ENCODE peak calls at places on chromosomes 1 and 21, in seven cellular contexts. D, Y, Q, X, R, E and K are unnamed samples.

GRCh38 chr1:1806890-1807289 is 28.6 kb upstream of the NADK start:
- DNase-seq in D (no peak), Y (no peak), Q (no peak), X (no peak), R (no peak), E (no peak), K (no peak)

GRCh38 chr21:16302851-16303282 is 573.1 kb downstream of the USP25 start:
- DNase-seq in D (peak; percentile 30), Y (no peak), Q (no peak), X (peak; percentile 22), R (no peak), E (peak; percentile 74), K (peak; percentile 61)

GRCh38 chr1:57089221-57089620 is 123.4 kb upstream of the C8B start:
- DNase-seq in D (no peak), Y (no peak), Q (no peak), X (no peak), R (no peak), E (no peak), K (no peak)

GRCh38 chr1:6131561-6131960 is 48.6 kb downstream of the CHD5 start:
- DNase-seq in D (no peak), Y (no peak), Q (no peak), X (no peak), R (no peak), E (no peak), K (no peak)

GRCh38 chr21:27681841-27682240 is 715.0 kb upstream of the ADAMTS5 start:
- DNase-seq in D (no peak), Y (no peak), Q (no peak), X (no peak), R (no peak), E (no peak), K (no peak)

GRCh38 chr1:157137051-157137772 is 983 bp downstream of the ETV3 start:
- DNase-seq in D (peak; percentile 49), Y (peak; percentile 25), Q (peak; percentile 46), X (no peak), R (no peak), E (no peak), K (peak; percentile 39)

GRCh38 chr1:111596499-111596898 is 23.1 kb upstream of the RAP1A start:
- DNase-seq in D (no peak), Y (peak; percentile 59), Q (no peak), X (no peak), R (no peak), E (no peak), K (no peak)

GRCh38 chr1:19768321-19769210 is 31.1 kb downstream of the TMCO4 start:
- DNase-seq in D (no peak), Y (no peak), Q (peak; percentile 34), X (no peak), R (no peak), E (no peak), K (no peak)

GRCh38 chr1:92201973-92202372 is 15.7 kb upstream of the C1orf146 start:
- DNase-seq in D (no peak), Y (peak; percentile 1), Q (no peak), X (no peak), R (no peak), E (no peak), K (no peak)

GRCh38 chr1:182185822-182186756 is 124.6 kb upstream of the ZNF648 start:
- DNase-seq in D (no peak), Y (no peak), Q (peak; percentile 29), X (peak; percentile 81), R (peak; percentile 20), E (no peak), K (no peak)

GRCh38 chr1:207981976-207982375 is 71.1 kb upstream of the CD34 start:
- DNase-seq in D (peak; percentile 37), Y (no peak), Q (peak; percentile 68), X (no peak), R (no peak), E (no peak), K (no peak)

GRCh38 chr1:212231372-212231771 is 53.8 kb upstream of the PPP2R5A start:
- DNase-seq in D (no peak), Y (no peak), Q (no peak), X (peak; percentile 15), R (no peak), E (no peak), K (no peak)

GRCh38 chr1:155967410-155968400 is 10.6 kb downstream of the ARHGEF2 start:
- DNase-seq in D (no peak), Y (peak; percentile 59), Q (no peak), X (no peak), R (no peak), E (no peak), K (no peak)

GRCh38 chr1:48645883-48646282 is 130.8 kb downstream of the BEND5 start:
- DNase-seq in D (peak; percentile 9), Y (no peak), Q (no peak), X (no peak), R (no peak), E (no peak), K (no peak)

GRCh38 chr1:235327559-235328270 is at the start of gene ARID4B:
- DNase-seq in D (no peak), Y (no peak), Q (peak; percentile 52), X (no peak), R (no peak), E (no peak), K (no peak)

GRCh38 chr1:228280106-228280901 is 72.5 kb downstream of the OBSCN start:
- DNase-seq in D (no peak), Y (no peak), Q (no peak), X (no peak), R (no peak), E (no peak), K (no peak)

GRCh38 chr1:203320546-203321272 is 15.4 kb downstream of the BTG2 start:
- DNase-seq in D (no peak), Y (peak; percentile 88), Q (peak; percentile 56), X (peak; percentile 12), R (no peak), E (no peak), K (no peak)

GRCh38 chr1:18279713-18280074 is 172.1 kb downstream of the IGSF21 start:
- DNase-seq in D (no peak), Y (no peak), Q (no peak), X (no peak), R (no peak), E (no peak), K (no peak)

GRCh38 chr1:8355439-8356255 is 37.7 kb downstream of the SLC45A1 start:
- DNase-seq in D (no peak), Y (no peak), Q (no peak), X (no peak), R (no peak), E (no peak), K (no peak)

GRCh38 chr1:27097484-27097917 is 57.4 kb downstream of the SLC9A1 start:
- DNase-seq in D (peak; percentile 85), Y (peak; percentile 65), Q (peak; percentile 76), X (peak; percentile 74), R (peak; percentile 63), E (peak; percentile 85), K (peak; percentile 83)

GRCh38 chr1:31072304-31072746 is 6.8 kb upstream of the PUM1 start:
- DNase-seq in D (no peak), Y (no peak), Q (peak; percentile 16), X (no peak), R (no peak), E (no peak), K (no peak)

GRCh38 chr1:230337266-230337665 is 88.9 kb downstream of the PGBD5 start:
- DNase-seq in D (no peak), Y (no peak), Q (no peak), X (no peak), R (no peak), E (no peak), K (no peak)

GRCh38 chr1:60874703-60875102 is 207.7 kb upstream of the NFIA start:
- DNase-seq in D (no peak), Y (no peak), Q (no peak), X (peak; percentile 73), R (no peak), E (no peak), K (no peak)

GRCh38 chr1:4655674-4656532 is 1.5 kb downstream of the AJAP1 start:
- DNase-seq in D (no peak), Y (no peak), Q (peak; percentile 89), X (peak; percentile 14), R (peak; percentile 70), E (peak; percentile 76), K (peak; percentile 85)

GRCh38 chr1:32886012-32886827 is at the start of gene HPCA:
- DNase-seq in D (peak; percentile 89), Y (peak; percentile 21), Q (peak; percentile 96), X (peak; percentile 26), R (peak; percentile 88), E (no peak), K (peak; percentile 77)
- H3K4me3 ChIP-seq in D (peak within 1 kb of the TSS; percentile 8), Y (no peak within 1 kb of the TSS), Q (peak within 1 kb of the TSS; percentile 41), X (no peak within 1 kb of the TSS), R (peak within 1 kb of the TSS; percentile 37), E (no peak within 1 kb of the TSS), K (peak within 1 kb of the TSS; percentile 26)

GRCh38 chr1:64046243-64046642 is 157.2 kb upstream of the UBE2U start:
- DNase-seq in D (no peak), Y (no peak), Q (peak; percentile 13), X (no peak), R (no peak), E (no peak), K (no peak)
- H3K4me3 ChIP-seq in D (no peak overlapping the region), Y (no peak overlapping the region), Q (no peak overlapping the region), X (no peak overlapping the region), R (no peak overlapping the region), E (no peak overlapping the region), K (no peak overlapping the region)

DNA sequence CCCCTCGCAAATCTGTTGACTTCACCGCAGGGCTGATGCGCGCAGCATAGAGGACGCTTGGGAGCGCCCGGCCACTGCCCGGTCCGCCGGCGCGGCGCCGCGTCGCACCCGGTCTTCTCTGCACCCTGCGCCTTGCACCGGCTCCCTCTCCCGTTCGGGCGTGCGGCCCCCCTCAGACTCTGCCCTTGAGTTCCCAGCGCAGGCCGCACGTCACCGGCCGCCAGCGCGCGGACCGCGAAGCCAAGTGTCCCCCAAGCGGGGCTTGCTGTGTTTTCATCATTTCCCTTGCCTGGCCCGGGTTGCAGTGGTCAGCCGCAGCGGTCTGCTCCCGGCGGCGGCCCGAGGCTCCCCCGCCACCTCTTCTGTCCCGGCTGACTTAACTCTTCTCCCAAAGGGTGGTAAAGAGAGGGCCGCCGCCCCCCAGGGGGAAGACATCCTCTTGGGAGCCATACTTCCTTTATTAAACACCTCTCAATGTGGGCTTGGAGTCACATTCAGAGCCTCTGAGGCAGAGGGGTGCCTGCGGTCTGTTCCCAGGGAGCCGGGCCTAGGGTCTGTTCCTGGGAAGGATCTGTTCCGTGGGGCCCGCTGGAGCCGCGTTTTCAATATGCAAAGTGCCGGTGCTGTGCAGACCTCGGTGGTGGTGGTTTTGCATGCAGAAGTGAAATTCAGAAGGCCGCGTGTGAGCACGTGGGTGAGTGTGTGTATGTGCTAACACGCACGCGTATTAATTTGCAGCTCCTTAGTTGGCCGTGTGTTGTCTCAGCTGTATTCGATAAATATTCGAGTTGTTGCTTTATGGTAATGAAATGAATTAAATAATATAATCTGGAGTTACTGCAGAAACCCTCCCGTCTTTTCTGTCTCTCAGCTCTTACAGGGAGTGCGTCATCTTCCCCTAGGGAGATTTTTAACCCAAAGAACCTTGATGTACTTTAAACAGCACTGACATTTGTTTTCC is 17.6 kb downstream of the PBX1 start:
- DNase-seq in D (no peak), Y (no peak), Q (peak; percentile 70), X (peak; percentile 69), R (no peak), E (peak; percentile 33), K (peak; percentile 47)
- H3K4me3 ChIP-seq in D (no peak overlapping the region), Y (no peak overlapping the region), Q (peak overlapping the region; percentile 40), X (peak overlapping the region; percentile 43), R (no peak overlapping the region), E (peak overlapping the region; percentile 32), K (peak overlapping the region; percentile 49)

DNA sequence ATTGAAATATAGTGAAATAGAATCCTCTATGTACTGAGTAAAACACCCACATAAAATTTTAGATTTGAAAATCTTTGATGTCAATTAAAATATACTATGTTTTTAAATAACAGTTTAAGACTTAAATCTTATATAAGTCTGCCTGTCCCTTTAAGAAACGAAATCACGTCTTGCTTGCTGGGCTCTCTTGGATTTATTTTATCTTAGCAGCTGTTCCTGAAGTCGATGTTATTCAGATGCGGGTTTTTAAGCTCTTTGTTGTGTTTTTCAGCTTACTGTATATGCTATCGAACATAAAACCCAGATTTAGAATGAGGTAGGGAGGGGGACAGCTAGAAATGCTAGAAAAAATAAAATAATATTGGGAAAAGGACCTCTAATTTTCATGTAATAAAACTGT is 11.1 kb upstream of the SSX2IP start:
- DNase-seq in D (no peak), Y (no peak), Q (no peak), X (no peak), R (no peak), E (no peak), K (no peak)
- H3K4me3 ChIP-seq in D (no peak overlapping the region), Y (no peak overlapping the region), Q (no peak overlapping the region), X (no peak overlapping the region), R (no peak overlapping the region), E (no peak overlapping the region), K (no peak overlapping the region)